ENCODE peak calls at places on chromosome 17, in eight cellular contexts. L, Z, E, S, O, N, Q and C are unnamed samples.

GRCh38 chr17:42414782-42415409 is 8.2 kb downstream of the CAVIN1 start:
- DNase-seq in L (no peak), Q (peak; percentile 49), N (no peak), O (no peak), S (no peak), Z (no peak), E (peak; percentile 73), C (no peak)

GRCh38 chr17:56819431-56820145 is 14.1 kb downstream of the C17orf67 start:
- DNase-seq in Z (peak; percentile 49), N (no peak), S (peak; percentile 84), O (no peak), E (no peak), L (peak; percentile 89), Q (peak; percentile 73), C (peak; percentile 57)

GRCh38 chr17:35716897-35717839 is 14.3 kb upstream of the RASL10B start:
- DNase-seq in Q (no peak), N (no peak), Z (no peak), O (no peak), L (peak; percentile 67), S (no peak), E (no peak), C (no peak)

GRCh38 chr17:39664581-39665561 is at the start of gene TCAP:
- DNase-seq in O (peak; percentile 69), S (no peak), Z (no peak), Q (no peak), L (no peak), N (no peak), E (no peak), C (no peak)

GRCh38 chr17:2070241-2071023 is 15.5 kb downstream of the HIC1 start:
- DNase-seq in E (no peak), O (no peak), L (no peak), S (no peak), Z (no peak), Q (no peak), N (no peak), C (no peak)

GRCh38 chr17:57557793-57558681 is 187.1 kb downstream of the CCDC182 start:
- DNase-seq in E (no peak), N (no peak), O (no peak), S (no peak), L (no peak), Q (no peak), Z (no peak), C (no peak)

GRCh38 chr17:60601443-60602384 is 1.7 kb downstream of the PPM1D start:
- DNase-seq in O (no peak), Q (peak; percentile 31), L (peak; percentile 74), S (peak; percentile 88), E (no peak), N (no peak), Z (no peak), C (peak; percentile 80)

GRCh38 chr17:16190703-16191360 is 24.5 kb downstream of the NCOR1 start:
- DNase-seq in Z (no peak), Q (no peak), L (no peak), O (no peak), E (no peak), S (no peak), N (no peak), C (no peak)

GRCh38 chr17:82332669-82333278 is 792 bp downstream of the SECTM1 start:
- DNase-seq in N (peak; percentile 36), E (peak; percentile 83), O (peak; percentile 48), Q (peak; percentile 35), L (peak; percentile 75), Z (no peak), S (peak; percentile 59), C (no peak)

GRCh38 chr17:34412022-34412421 is 49.0 kb upstream of the CCL1 start:
- DNase-seq in S (no peak), N (no peak), L (no peak), E (no peak), Q (no peak), O (no peak), Z (no peak), C (no peak)

GRCh38 chr17:68937890-68938514 is 17.2 kb downstream of the ABCA8 start:
- DNase-seq in Q (no peak), S (no peak), O (no peak), Z (no peak), L (no peak), E (no peak), N (no peak), C (no peak)

GRCh38 chr17:82892869-82893565 is 53.2 kb upstream of the ZNF750 start:
- DNase-seq in O (peak; percentile 53), L (no peak), S (no peak), N (no peak), Q (peak; percentile 80), E (peak; percentile 68), Z (no peak), C (peak; percentile 97)

GRCh38 chr17:14803781-14804180 is 461.3 kb downstream of the PMP22 start:
- DNase-seq in S (no peak), E (no peak), Q (no peak), L (no peak), O (no peak), Z (no peak), N (no peak), C (no peak)

DNA sequence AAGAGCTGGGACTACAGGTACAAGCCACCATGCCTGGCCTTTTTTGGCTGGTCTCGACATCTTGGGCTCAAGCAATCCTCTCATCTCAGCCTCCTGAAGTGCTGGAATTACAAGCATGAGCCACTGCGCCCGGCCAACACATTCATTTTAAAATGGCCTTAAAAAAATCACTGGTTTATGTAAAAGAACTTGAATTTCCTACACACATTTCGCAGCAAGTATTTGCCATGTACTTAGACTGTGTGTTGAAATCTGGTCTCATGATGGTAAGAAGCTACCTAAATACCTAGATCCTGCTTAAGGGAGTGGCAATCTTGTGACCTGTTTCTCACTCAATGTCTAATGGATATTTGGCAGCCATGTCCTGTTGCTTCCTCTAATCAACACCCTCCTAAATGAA is 8.5 kb upstream of the CYTH1 start:
- DNase-seq in S (no peak), Z (no peak), L (no peak), E (peak; percentile 45), O (no peak), Q (no peak), N (no peak), C (no peak)
- H3K4me1 ChIP-seq in S (peaks cover 9% of the 10 kb centered on the region), Z (peaks cover 30% of the 10 kb centered on the region), L (peaks cover 30% of the 10 kb centered on the region), E (peaks cover 30% of the 10 kb centered on the region), O (peaks cover 61% of the 10 kb centered on the region), Q (peaks cover 66% of the 10 kb centered on the region), N (peaks cover 20% of the 10 kb centered on the region), C (peaks cover 40% of the 10 kb centered on the region)

DNA sequence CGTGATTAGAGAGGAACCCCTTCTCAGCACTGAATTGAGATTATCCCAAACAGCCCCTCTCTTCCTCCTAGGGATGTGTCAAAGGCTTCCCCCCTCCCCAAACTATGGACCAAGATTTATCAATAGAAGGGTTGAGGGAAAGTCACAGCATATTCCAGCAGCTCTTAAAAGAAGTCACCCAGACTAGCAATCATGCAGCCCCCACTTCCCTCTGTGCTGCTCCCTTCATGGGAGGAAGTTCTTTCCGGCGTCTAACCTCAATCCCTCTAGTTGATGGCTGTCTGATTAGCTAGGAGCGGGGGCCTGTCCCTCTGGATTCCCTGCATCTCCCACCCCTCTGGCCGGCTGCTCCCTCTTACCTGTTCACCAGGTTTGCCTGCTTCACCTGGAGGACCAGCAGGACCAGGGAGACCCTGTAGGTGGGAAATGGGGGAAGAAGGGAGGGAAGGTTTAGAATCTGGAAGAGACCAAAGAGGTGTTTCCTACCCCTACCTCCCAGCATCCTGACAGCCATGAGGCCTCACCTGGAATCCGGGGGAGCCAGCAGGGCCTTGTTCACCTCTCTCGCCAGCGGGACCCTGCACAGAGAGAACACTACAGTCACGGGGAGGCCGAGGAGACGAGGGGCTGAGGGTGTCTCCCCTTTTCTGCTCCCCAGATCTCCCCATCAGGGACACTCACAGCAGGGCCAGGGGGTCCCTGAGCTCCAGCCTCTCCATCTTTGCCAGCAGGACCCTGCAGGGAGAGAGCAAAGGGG is 9.1 kb downstream of the COL1A1 start:
- DNase-seq in O (no peak), L (no peak), Z (no peak), S (no peak), E (no peak), Q (no peak), N (no peak), C (no peak)
- H3K4me1 ChIP-seq in O (peaks cover 4% of the 10 kb centered on the region), L (no peaks in the 10 kb centered on the region), Z (peaks cover 13% of the 10 kb centered on the region), S (no peaks in the 10 kb centered on the region), E (peaks cover under 1% of the 10 kb centered on the region), Q (no peaks in the 10 kb centered on the region), N (peaks cover 29% of the 10 kb centered on the region), C (peaks cover 12% of the 10 kb centered on the region)

GRCh38 chr17:19753049-19753444 is 4.9 kb upstream of the ALDH3A1 start:
- DNase-seq in Q (no peak), L (peak; percentile 40), E (peak; percentile 86), Z (no peak), O (peak; percentile 55), N (peak; percentile 78), S (no peak), C (no peak)

GRCh38 chr17:19755392-19755791 is 7.3 kb upstream of the ALDH3A1 start:
- DNase-seq in O (no peak), Z (peak; percentile 40), E (no peak), L (no peak), Q (no peak), N (no peak), S (no peak), C (no peak)

GRCh38 chr17:19755821-19756510 is 7.9 kb upstream of the ALDH3A1 start:
- DNase-seq in L (no peak), E (no peak), O (no peak), Z (peak; percentile 70), Q (no peak), S (no peak), N (no peak), C (no peak)

GRCh38 chr17:19752216-19753048 is 4.3 kb upstream of the ALDH3A1 start:
- DNase-seq in N (no peak), L (no peak), Z (no peak), Q (no peak), E (no peak), O (no peak), S (no peak), C (no peak)

GRCh38 chr17:19753661-19754463 is 5.8 kb upstream of the ALDH3A1 start:
- DNase-seq in Z (no peak), L (peak; percentile 47), S (no peak), Q (no peak), E (peak; percentile 65), N (no peak), O (no peak), C (peak; percentile 62)
- H3K4me1 ChIP-seq in Z (peaks cover 39% of the 10 kb centered on the region), L (no peaks in the 10 kb centered on the region), S (no peaks in the 10 kb centered on the region), Q (no peaks in the 10 kb centered on the region), E (peaks cover 20% of the 10 kb centered on the region), N (peaks cover 27% of the 10 kb centered on the region), O (peaks cover 10% of the 10 kb centered on the region), C (no peaks in the 10 kb centered on the region)

GRCh38 chr17:29620779-29621500 is 1.8 kb downstream of the CORO6 start:
- DNase-seq in L (no peak), Z (no peak), S (no peak), O (no peak), N (no peak), Q (no peak), E (no peak), C (no peak)

GRCh38 chr17:29624586-29624985 is 1.9 kb upstream of the CORO6 start:
- DNase-seq in Q (no peak), E (no peak), L (no peak), N (no peak), Z (no peak), S (no peak), O (no peak), C (no peak)

GRCh38 chr17:29621751-29622194 is 939 bp downstream of the CORO6 start:
- DNase-seq in Z (no peak), O (no peak), Q (no peak), N (no peak), S (peak; percentile 36), L (no peak), E (no peak), C (peak; percentile 56)

GRCh38 chr17:29623283-29623647 is 553 bp upstream of the CORO6 start:
- DNase-seq in E (no peak), Q (no peak), O (no peak), S (no peak), Z (no peak), N (no peak), L (no peak), C (no peak)

GRCh38 chr17:29622337-29623282 is at the start of gene CORO6:
- DNase-seq in N (no peak), Z (no peak), E (peak; percentile 66), Q (peak; percentile 69), O (peak; percentile 70), S (peak; percentile 80), L (peak; percentile 37), C (peak; percentile 93)
- H3K4me1 ChIP-seq in N (peaks cover 4% of the 10 kb centered on the region), Z (peaks cover 29% of the 10 kb centered on the region), E (peaks cover 26% of the 10 kb centered on the region), Q (peaks cover 28% of the 10 kb centered on the region), O (peaks cover 72% of the 10 kb centered on the region), S (peaks cover 18% of the 10 kb centered on the region), L (peaks cover 21% of the 10 kb centered on the region), C (peaks cover 29% of the 10 kb centered on the region)